ENCODE peak calls at places on chromosomes 3 and 15, in six cellular contexts. B, P, N, I, D and U are unnamed samples.

GRCh38 chr3:69433016-69433937 is 47.4 kb upstream of the FRMD4B start:
- DNase-seq in B (no peak), P (peak), N (no peak), I (no peak), D (no peak), U (no peak)

GRCh38 chr15:36152961-36153360 is 426.5 kb upstream of the CDIN1 start:
- DNase-seq in B (no peak), P (no peak), N (no peak), I (no peak), D (no peak), U (no peak)

GRCh38 chr3:141412087-141412935 is 44.0 kb downstream of the ZBTB38 start:
- DNase-seq in B (peak), P (peak), N (no peak), I (no peak), D (peak), U (no peak)

GRCh38 chr3:142117452-142117851 is 31.9 kb downstream of the TFDP2 start:
- DNase-seq in B (no peak), P (no peak), N (no peak), I (no peak), D (no peak), U (no peak)

GRCh38 chr3:138974467-138974866 is 27.4 kb downstream of the FOXL2NB start:
- DNase-seq in B (peak), P (no peak), N (no peak), I (no peak), D (no peak), U (peak)

GRCh38 chr15:71892335-71892734 is 82.0 kb downstream of the NR2E3 start:
- DNase-seq in B (no peak), P (no peak), N (no peak), I (no peak), D (no peak), U (no peak)

GRCh38 chr3:118987466-118987865 is 47.2 kb downstream of the IGSF11 start:
- DNase-seq in B (no peak), P (no peak), N (no peak), I (no peak), D (no peak), U (no peak)

GRCh38 chr15:88717342-88718017 is 78.7 kb downstream of the ISG20 start:
- DNase-seq in B (no peak), P (no peak), N (no peak), I (no peak), D (no peak), U (no peak)

GRCh38 chr3:157464283-157464682 is 27.6 kb downstream of the PTX3 start:
- DNase-seq in B (no peak), P (no peak), N (no peak), I (no peak), D (no peak), U (no peak)

GRCh38 chr15:74957301-74958035 is 896 bp upstream of the RPP25 start:
- DNase-seq in B (no peak), P (peak), N (no peak), I (no peak), D (no peak), U (no peak)

GRCh38 chr3:72153477-72154314 is 368.7 kb upstream of the PROK2 start:
- DNase-seq in B (no peak), P (no peak), N (no peak), I (no peak), D (no peak), U (no peak)

GRCh38 chr3:72157782-72158638 is 373.1 kb upstream of the PROK2 start:
- DNase-seq in B (no peak), P (no peak), N (no peak), I (no peak), D (no peak), U (no peak)

GRCh38 chr3:72152551-72153476 is 367.9 kb upstream of the PROK2 start:
- DNase-seq in B (peak), P (peak), N (no peak), I (peak), D (peak), U (no peak)

GRCh38 chr3:72154391-72155300 is 369.7 kb upstream of the PROK2 start:
- DNase-seq in B (no peak), P (no peak), N (no peak), I (no peak), D (no peak), U (no peak)

DNA sequence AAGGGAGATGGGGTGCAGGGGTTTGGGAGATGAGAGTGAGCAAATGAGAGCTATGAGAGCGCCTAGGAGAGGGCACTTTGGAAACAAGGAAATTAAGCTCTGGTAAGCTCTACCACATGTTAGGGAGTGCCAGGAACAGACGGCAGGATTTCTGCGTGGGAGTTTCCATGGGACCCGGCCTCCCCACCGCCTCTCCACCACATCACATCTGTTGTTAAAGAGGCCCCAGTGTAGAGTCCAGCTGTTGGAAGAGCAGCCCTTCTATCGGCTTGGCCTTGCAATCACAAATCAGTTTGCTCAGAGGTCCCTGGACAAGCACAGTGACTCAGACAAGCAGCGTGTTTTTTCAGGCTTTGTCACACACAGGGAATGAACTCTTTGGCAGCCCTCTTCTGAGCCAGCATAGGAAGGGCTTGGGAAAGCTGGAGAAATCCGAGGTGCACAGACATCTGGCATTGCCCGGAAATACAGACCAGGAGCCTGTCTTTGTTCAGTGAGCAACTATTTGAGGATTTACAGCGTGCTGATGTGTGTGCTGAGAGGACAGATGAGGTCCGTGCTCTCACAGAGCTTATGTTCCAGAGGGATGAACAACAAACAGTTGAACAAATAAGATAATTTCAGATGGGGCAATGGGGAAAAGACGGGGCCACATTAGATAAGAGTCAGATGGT is 370.6 kb upstream of the PROK2 start:
- DNase-seq in B (peak), P (peak), N (no peak), I (peak), D (peak), U (peak)
- TF ChIP-seq MYC in B (no peak), P (no peak), N (no peak), I (no peak), D (peak), U (no peak)

GRCh38 chr3:38579551-38580449 is 69.7 kb downstream of the SCN5A start:
- DNase-seq in B (no peak), P (no peak), N (peak), I (no peak), D (no peak), U (no peak)
- TF ChIP-seq MYC in B (no peak), P (no peak), N (no peak), I (no peak), D (no peak), U (no peak)

GRCh38 chr3:45574067-45574494 is 20.5 kb upstream of the LIMD1 start:
- DNase-seq in B (no peak), P (no peak), N (no peak), I (peak), D (no peak), U (no peak)
- TF ChIP-seq MYC in B (no peak), P (no peak), N (no peak), I (no peak), D (no peak), U (no peak)

GRCh38 chr3:150703756-150704344 is at the start of gene ERICH6:
- DNase-seq in B (peak), P (peak), N (peak), I (peak), D (peak), U (peak)
- TF ChIP-seq MYC in B (no peak), P (no peak), N (no peak), I (no peak), D (peak), U (no peak)

DNA sequence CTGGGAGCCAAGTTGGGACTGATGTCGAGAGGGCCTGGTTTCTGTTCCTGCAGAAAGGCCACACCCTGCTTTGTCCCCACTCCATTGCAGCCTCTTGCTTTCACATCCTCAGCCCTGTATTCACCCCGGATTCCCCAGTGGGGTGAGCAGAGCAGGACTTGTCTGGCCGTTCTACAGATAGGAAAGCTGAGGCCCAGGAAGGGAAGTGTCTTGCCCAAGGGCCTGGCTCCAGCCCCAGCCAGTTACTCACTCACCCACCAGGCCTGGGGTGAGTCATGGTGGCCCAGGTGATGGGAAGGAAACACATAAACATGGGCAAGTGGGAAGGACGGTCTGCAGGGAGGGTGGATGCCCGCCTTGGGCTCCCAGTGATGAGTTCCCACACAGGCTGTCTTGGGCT is 6.1 kb upstream of the DUSP7 start:
- DNase-seq in B (peak), P (peak), N (peak), I (no peak), D (no peak), U (peak)
- TF ChIP-seq MYC in B (no peak), P (no peak), N (no peak), I (no peak), D (no peak), U (no peak)

GRCh38 chr15:78033864-78034263 is 43.6 kb downstream of the TBC1D2B start:
- DNase-seq in B (peak), P (no peak), N (no peak), I (no peak), D (no peak), U (peak)
- TF ChIP-seq MYC in B (no peak), P (no peak), N (no peak), I (no peak), D (no peak), U (no peak)

GRCh38 chr3:105593315-105593714 is 226.6 kb downstream of the ALCAM start:
- DNase-seq in B (no peak), P (no peak), N (no peak), I (no peak), D (no peak), U (no peak)

GRCh38 chr3:105594219-105594618 is 227.5 kb downstream of the ALCAM start:
- DNase-seq in B (no peak), P (no peak), N (no peak), I (no peak), D (no peak), U (no peak)

GRCh38 chr3:105598047-105598796 is 231.5 kb downstream of the ALCAM start:
- DNase-seq in B (peak), P (peak), N (no peak), I (no peak), D (no peak), U (no peak)
- TF ChIP-seq MYC in B (no peak), P (no peak), N (no peak), I (no peak), D (no peak), U (no peak)

DNA sequence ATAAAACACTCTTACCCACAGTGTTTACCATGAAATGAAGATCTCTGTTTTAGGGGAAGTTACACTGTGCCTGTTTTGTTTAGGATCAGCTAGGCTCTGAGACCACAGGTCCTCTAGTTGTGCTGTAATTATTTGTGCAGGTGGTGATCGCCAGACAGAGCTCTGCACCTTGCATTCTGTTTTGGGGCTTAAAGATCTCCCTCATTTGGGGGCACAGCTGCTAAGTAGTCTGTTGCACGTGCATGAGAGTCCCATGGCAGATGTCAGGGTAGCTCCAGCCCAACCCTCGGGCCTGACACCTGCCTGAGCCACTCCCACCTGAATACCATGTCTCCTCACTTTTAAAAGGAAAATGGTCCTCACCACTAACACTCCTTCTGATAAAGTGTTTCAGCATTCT is 12.4 kb downstream of the C3orf20 start:
- DNase-seq in B (no peak), P (no peak), N (no peak), I (peak), D (no peak), U (no peak)
- TF ChIP-seq MYC in B (no peak), P (no peak), N (no peak), I (no peak), D (no peak), U (no peak)